ENCODE peak calls at places on chromosomes 7 and 10, in nine cellular contexts. H, E, A, U, K, D, S, C and M are unnamed samples. For H3K27me3, the result is how much of the 10 kb centered on the place peaks cover.

GRCh38 chr10:4372601-4373000 is 453.4 kb upstream of the AKR1E2 start:
- DNase-seq in H (no peak), E (no peak), A (no peak), U (no peak), K (no peak), D (peak), S (no peak), C (no peak), M (no peak)

GRCh38 chr7:79282882-79283602 is 170.4 kb downstream of the MAGI2 start:
- DNase-seq in H (no peak), E (no peak), A (no peak), U (no peak), K (no peak), D (peak), S (no peak), C (no peak), M (no peak)

GRCh38 chr7:94605031-94605430 is 50.9 kb downstream of the SGCE start:
- DNase-seq in H (no peak), E (no peak), A (no peak), U (no peak), K (no peak), D (peak), S (no peak), C (no peak), M (no peak)

GRCh38 chr10:125159932-125160855 is at the start of gene CTBP2:
- DNase-seq in H (no peak), E (peak), A (peak), U (peak), K (peak), D (no peak), S (peak), C (peak), M (no peak)

GRCh38 chr7:102875700-102876192 is 37.1 kb upstream of the LRRC17 start:
- DNase-seq in H (no peak), E (peak), A (no peak), U (no peak), K (no peak), D (peak), S (no peak), C (no peak), M (no peak)

GRCh38 chr10:14945097-14945496 is 8.8 kb downstream of the DCLRE1C start:
- DNase-seq in H (no peak), E (no peak), A (no peak), U (no peak), K (no peak), D (peak), S (no peak), C (no peak), M (no peak)

GRCh38 chr7:22052221-22052639 is 106.5 kb upstream of the CDCA7L start:
- DNase-seq in H (no peak), E (no peak), A (no peak), U (no peak), K (no peak), D (no peak), S (no peak), C (peak), M (no peak)

GRCh38 chr10:1162481-1163203 is 106.5 kb downstream of the WDR37 start:
- DNase-seq in H (peak), E (no peak), A (no peak), U (no peak), K (no peak), D (no peak), S (no peak), C (no peak), M (no peak)

GRCh38 chr10:78301891-78302738 is 268.5 kb downstream of the RPS24 start:
- DNase-seq in H (no peak), E (no peak), A (peak), U (no peak), K (no peak), D (peak), S (no peak), C (peak), M (peak)

GRCh38 chr7:152925412-152926147 is 166.0 kb downstream of the ACTR3B start:
- DNase-seq in H (no peak), E (peak), A (peak), U (no peak), K (no peak), D (no peak), S (peak), C (peak), M (no peak)

GRCh38 chr7:131007439-131008330 is 273.7 kb upstream of the KLF14 start:
- DNase-seq in H (peak), E (peak), A (peak), U (peak), K (peak), D (peak), S (no peak), C (peak), M (peak)

GRCh38 chr10:43078986-43079273 is 2.1 kb downstream of the RET start:
- DNase-seq in H (peak), E (no peak), A (peak), U (no peak), K (peak), D (no peak), S (no peak), C (peak), M (no peak)

GRCh38 chr7:26685636-26686035 is 178.8 kb downstream of the SKAP2 start:
- DNase-seq in H (no peak), E (no peak), A (no peak), U (no peak), K (no peak), D (peak), S (no peak), C (no peak), M (no peak)

GRCh38 chr7:32395168-32395567 is 95.0 kb downstream of the LSM5 start:
- DNase-seq in H (no peak), E (no peak), A (no peak), U (peak), K (no peak), D (no peak), S (no peak), C (no peak), M (no peak)

GRCh38 chr10:13271552-13272163 is 28.2 kb downstream of the PHYH start:
- DNase-seq in H (peak), E (peak), A (peak), U (no peak), K (peak), D (peak), S (no peak), C (peak), M (peak)

GRCh38 chr10:13272164-13272571 is 27.7 kb downstream of the PHYH start:
- DNase-seq in H (peak), E (no peak), A (no peak), U (peak), K (peak), D (peak), S (peak), C (peak), M (no peak)

GRCh38 chr10:13270877-13271551 is 28.9 kb downstream of the PHYH start:
- DNase-seq in H (no peak), E (no peak), A (no peak), U (no peak), K (no peak), D (peak), S (no peak), C (no peak), M (no peak)

GRCh38 chr10:13276749-13277394 is 23.0 kb downstream of the PHYH start:
- DNase-seq in H (no peak), E (no peak), A (no peak), U (no peak), K (no peak), D (peak), S (no peak), C (no peak), M (no peak)
- TF ChIP-seq CTCF in H (peak), E (no peak), A (peak), U (no peak), K (peak), D (peak), S (no peak), C (peak), M (no peak)

GRCh38 chr7:28806841-28807240 is 151.3 kb downstream of the TRIL start:
- DNase-seq in H (no peak), E (no peak), A (no peak), U (no peak), K (no peak), D (peak), S (no peak), C (no peak), M (no peak)

GRCh38 chr7:28807396-28807994 is 150.6 kb downstream of the TRIL start:
- DNase-seq in H (no peak), E (no peak), A (no peak), U (no peak), K (no peak), D (no peak), S (no peak), C (no peak), M (no peak)

GRCh38 chr7:28802450-28802849 is 155.7 kb downstream of the TRIL start:
- DNase-seq in H (no peak), E (no peak), A (no peak), U (no peak), K (no peak), D (no peak), S (no peak), C (no peak), M (no peak)

GRCh38 chr7:28804157-28804556 is 154.0 kb downstream of the TRIL start:
- DNase-seq in H (no peak), E (no peak), A (no peak), U (no peak), K (no peak), D (no peak), S (no peak), C (no peak), M (no peak)

GRCh38 chr7:28804990-28805389 is 153.1 kb downstream of the TRIL start:
- DNase-seq in H (no peak), E (no peak), A (no peak), U (no peak), K (no peak), D (peak), S (no peak), C (no peak), M (no peak)
- H3K27ac ChIP-seq in H (no peak), E (no peak), A (no peak), U (no peak), K (no peak), D (no peak), S (no peak), C (no peak), M (no peak)

GRCh38 chr7:156062286-156062685 is 250.0 kb upstream of the SHH start:
- DNase-seq in H (no peak), E (no peak), A (no peak), U (no peak), K (no peak), D (no peak), S (no peak), C (no peak), M (no peak)
- H3K27me3 ChIP-seq in H (under half), E (under half), A (under half), U (under half), K (under half), D (under half), S (under half), C (under half), M (under half)

DNA sequence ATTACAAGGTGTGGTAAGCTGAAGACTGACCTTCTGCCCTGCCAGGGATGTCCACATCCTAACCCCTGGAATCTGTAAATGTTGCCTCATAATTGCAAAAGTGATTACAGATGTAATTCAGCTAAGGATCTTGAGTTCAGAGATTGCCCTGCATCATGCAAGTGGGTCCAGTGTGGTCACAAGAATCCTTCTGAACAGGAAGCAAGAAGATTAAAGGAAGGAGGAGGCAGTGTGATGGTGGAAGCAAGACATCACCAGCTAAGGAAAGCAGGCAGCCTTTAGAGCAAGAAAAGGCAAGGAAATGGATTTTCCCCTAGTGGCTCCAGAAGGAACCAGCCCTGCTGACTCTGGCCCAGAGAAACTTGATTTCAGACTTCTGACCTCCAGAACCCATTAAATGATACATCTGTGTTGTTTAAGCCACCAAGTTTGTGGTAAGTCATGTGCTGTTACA is 78.1 kb downstream of the USP6NL start:
- DNase-seq in H (no peak), E (no peak), A (no peak), U (no peak), K (no peak), D (peak), S (no peak), C (peak), M (no peak)
- TF ChIP-seq CTCF in H (no peak), E (no peak), A (peak), U (no peak), K (peak), D (peak), S (no peak), C (peak), M (no peak)

GRCh38 chr10:83612050-83612449 is 527.3 kb upstream of the GHITM start:
- DNase-seq in H (no peak), E (no peak), A (no peak), U (no peak), K (no peak), D (peak), S (no peak), C (no peak), M (no peak)
- H3K27ac ChIP-seq in H (no peak), E (no peak), A (no peak), U (no peak), K (no peak), D (no peak), S (no peak), C (no peak), M (no peak)

DNA sequence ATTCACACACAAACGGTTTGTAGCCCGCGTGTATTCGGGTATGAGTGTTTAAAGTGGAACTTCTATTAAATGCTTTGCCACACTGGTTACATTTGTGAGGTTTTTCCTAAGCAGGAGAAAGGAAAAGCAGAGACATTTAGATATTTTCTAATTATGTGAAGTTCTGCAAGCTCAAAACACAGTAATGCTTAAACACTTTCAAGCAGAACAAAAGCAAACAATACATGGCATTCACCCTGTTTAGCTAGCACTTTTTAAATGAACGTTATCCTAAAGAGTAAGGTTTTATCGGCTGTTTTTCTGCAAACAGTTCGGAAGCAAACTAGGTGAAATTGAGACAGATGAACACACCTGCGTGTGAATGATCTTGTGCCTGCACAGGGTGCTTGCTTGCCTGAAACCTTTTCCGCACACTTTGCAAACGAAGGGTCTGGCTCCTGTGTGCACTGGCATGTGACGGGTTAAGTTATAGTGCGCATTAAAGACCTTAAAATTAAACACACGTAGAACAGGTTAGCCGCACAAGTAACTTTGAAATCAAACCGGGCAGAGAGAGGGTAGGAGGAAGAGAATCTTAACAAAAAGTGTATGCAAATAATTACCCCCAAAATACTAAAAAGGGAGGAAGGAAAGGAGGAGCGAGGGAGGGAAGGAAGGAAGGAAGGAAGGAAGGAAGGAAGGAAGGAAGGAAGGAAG is 1.6 kb downstream of the FEZF1 start:
- DNase-seq in H (no peak), E (no peak), A (no peak), U (no peak), K (no peak), D (no peak), S (no peak), C (no peak), M (no peak)
- H3K27me3 ChIP-seq in H (half or more), E (under half), A (half or more), U (under half), K (half or more), D (half or more), S (half or more), C (half or more), M (half or more)

DNA sequence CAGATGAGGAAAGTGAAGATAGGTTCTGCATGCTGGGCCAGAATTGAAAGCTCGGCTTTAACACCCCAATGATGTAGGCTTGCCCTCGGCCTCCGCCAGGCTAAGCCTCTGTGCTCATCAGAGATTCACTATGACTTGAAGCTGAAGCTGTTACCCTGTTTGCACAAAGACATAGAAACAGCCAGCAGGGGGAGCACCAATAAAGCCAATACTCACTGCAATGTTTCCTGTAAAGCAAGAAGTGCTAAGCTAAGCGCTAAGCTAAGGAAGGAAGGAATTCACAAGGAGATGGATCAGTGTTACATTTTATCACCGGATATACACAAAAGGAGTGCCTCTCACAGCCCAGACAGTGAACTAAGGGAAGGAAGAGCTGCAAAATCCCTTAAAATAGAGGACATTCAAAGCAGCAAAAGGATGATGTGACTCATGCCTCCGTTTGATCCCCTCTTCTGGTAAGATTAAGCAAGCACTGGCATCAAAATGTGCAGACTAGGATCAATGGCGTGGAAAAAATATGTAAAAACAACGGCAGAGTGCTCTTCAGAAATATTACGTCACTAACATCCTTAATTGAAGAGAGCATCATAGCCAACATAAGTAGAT is 153.8 kb downstream of the COBL start:
- DNase-seq in H (peak), E (peak), A (peak), U (peak), K (peak), D (peak), S (no peak), C (peak), M (peak)
- TF ChIP-seq CTCF in H (peak), E (peak), A (peak), U (peak), K (peak), D (peak), S (peak), C (peak), M (peak)